ENCODE peak calls at places on chromosomes 2 and 18, in six cellular contexts. V is astrocyte of the spinal cord; B is HCT116; P is foreskin fibroblast; S is testis; I is CD8-positive, alpha-beta T cell. M is an unnamed sample.

GRCh38 chr2:205496777-205497176 is 185.5 kb upstream of the NRP2 start:
- DNase-seq in V (peak), I (no peak), P (peak), B (no peak), S (no peak), M (peak)

GRCh38 chr18:70503060-70503459 is 214.2 kb downstream of the SOCS6 start:
- DNase-seq in S (no peak), P (no peak), B (no peak), V (no peak), I (no peak), M (no peak)

GRCh38 chr2:107808986-107809385 is 17.7 kb upstream of the RGPD4 start:
- DNase-seq in P (no peak), S (no peak), B (no peak), I (no peak), V (peak), M (no peak)

GRCh38 chr2:226031078-226031937 is 631.8 kb downstream of the NYAP2 start:
- DNase-seq in I (no peak), B (peak), P (peak), V (peak), S (peak), M (peak)

GRCh38 chr2:95552911-95553310 is 38.9 kb upstream of the TRIM43 start:
- DNase-seq in V (peak), B (no peak), P (peak), S (no peak), I (no peak), M (no peak)

GRCh38 chr18:23215294-23215693 is 80.0 kb downstream of the CABLES1 start:
- DNase-seq in V (no peak), B (no peak), S (no peak), I (no peak), P (no peak), M (no peak)

GRCh38 chr2:138979131-138979530 is 198.9 kb upstream of the NXPH2 start:
- DNase-seq in B (no peak), V (no peak), P (no peak), S (no peak), I (no peak), M (no peak)

GRCh38 chr2:1772868-1773267 is 28.6 kb upstream of the PXDN start:
- DNase-seq in V (no peak), S (no peak), B (no peak), P (no peak), I (no peak), M (no peak)

DNA sequence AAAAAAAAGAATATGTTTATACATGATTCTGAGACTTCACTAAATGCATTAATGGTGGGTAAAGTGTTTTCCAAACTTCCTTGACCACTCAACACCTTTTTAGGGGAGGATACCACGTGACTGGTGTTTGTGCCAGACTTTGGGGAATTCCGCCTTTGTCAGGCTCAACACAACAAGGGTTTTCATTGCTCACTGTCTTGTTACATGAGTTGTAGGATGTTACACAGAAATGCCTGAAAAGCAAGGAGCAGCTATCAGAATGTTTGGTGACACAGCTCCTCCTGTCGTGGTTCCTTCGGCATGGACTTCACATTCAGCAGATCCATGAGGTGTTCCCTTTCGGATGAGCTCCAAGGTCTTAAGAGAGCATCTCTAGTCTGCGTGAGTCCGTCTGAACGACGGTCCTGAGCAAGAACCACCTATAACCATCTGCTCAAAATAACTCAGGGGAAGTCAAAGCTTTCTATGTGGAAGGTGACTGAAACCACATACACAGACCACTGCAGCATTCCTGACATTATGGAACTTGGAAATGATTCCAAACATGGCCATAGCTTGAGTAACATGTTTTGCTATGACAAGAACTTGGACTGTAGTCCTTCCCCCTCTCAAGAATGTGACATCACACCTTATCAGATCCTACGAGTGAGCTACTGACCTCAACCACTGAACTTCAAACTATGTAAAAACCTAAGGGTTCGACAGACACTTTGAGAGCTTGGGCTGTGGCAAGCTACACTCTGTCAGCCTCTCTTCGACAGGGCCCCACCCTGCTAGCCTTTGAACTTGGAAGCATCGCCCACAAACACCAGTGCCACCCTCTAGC is 57.5 kb downstream of the MCFD2 start:
- DNase-seq in S (no peak), V (peak), B (no peak), I (no peak), P (peak), M (peak)
- TF ChIP-seq CTCF in S (no peak), V (no peak), B (no peak), I (no peak), P (no peak), M (peak)

DNA sequence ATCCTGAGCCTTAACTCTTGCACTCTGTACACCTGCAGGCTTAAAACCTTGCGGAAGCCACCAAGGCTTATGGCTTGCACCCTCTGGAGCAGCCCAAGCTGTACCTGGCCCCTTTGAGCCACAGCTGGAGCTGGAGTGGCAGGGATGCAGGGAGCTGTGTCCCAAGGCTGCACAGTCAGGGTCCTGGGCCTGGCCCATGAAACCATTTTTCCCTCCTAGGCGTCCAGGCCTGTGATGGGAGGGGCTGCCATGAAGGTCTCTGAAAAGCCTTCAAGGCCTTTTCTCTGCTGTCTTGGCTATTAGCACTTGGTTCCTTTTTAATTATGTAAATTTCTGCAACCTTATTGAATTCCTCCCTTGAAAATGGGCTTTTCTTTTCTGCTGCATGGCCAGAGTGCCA is 56.4 kb downstream of the FAM124B start:
- DNase-seq in I (no peak), S (no peak), B (no peak), P (no peak), V (no peak), M (no peak)
- H3K4me3 ChIP-seq in I (no peak), S (no peak), B (no peak), P (no peak), V (no peak), M (no peak)

DNA sequence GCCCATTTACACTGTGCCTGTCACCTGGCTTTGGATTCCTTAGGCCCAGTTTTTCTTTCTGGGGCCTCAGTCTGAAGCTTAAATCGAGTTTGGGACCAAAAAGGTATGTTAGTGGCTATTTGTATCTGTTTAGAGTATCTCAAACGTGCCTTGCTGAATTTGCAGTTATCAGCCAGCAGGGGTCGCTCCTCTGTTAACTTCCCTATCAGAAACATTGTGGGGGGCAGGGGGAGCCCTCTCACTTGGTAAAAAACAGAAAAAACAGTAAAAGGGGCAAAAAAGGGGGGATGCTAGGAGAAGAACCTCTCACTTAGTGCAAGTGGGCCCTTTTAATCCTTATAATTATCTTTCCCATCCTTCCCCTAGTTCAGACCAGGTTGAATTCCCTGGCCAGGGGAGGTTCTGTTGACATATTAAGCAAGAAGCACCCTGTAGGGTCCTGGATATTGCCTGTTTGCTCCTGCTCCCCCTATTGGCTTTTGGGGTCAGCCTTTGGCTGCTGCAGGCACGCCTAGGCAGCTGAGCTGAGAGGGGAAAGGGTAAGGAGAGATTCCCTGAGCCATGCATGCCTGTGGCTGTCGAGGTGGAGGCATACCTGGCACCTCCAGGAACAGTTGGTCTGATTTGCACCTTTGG is 8.8 kb upstream of the IFIH1 start:
- DNase-seq in P (peak), B (no peak), I (no peak), V (no peak), S (peak), M (no peak)
- TF ChIP-seq CTCF in P (peak), B (peak), I (peak), V (peak), S (peak), M (peak)

GRCh38 chr2:53939656-53940055 is 31.1 kb downstream of the PSME4 start:
- DNase-seq in S (no peak), I (no peak), P (no peak), V (peak), B (no peak), M (no peak)
- H3K4me3 ChIP-seq in S (no peak), I (no peak), P (no peak), V (no peak), B (no peak), M (no peak)

DNA sequence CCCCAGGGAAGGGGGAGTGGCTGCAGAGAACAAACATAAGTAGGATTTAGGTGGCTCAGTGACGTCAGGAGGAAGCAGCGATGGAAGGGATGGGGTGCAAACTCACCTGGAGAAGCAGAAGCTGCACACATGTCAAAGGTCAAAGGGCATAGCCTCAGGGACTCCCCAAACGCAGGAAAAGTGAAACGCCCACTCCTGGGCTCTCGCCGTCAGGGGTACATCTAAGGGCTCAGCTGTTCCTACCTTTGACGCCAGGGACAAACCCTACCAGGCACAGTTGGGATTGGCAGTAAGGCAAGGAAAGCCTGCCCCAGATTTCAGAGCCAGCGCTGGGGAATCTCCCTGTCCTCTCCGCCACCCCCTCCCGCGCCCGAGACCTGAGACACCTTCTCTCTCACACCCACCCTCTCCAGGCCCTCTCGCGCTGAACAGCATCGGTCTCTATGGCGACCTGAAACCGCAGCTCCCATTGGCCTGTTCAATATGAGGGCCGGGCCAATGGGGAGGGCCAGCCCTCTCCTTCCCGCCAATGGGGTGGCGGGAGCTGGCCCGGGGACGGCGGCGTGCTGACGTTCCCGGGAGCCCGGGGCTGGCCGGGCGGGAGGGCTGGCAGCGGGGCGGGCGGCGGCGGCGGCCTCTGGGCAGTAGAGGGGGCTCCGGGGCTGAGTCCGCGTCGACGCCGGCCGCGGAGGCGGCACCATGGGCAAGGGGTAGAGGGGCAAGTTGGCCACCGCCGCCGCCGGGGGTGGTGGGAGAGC is at the start of the genes CCDC148 and PKP4:
- DNase-seq in V (peak), B (peak), S (peak), I (peak), P (peak), M (peak)
- TF ChIP-seq CTCF in V (peak), B (no peak), S (no peak), I (no peak), P (peak), M (no peak)

GRCh38 chr2:166411473-166412230 is 35.9 kb upstream of the SCN9A start:
- DNase-seq in S (no peak), B (peak), V (no peak), P (peak), I (no peak), M (no peak)
- H3K4me3 ChIP-seq in S (no peak), B (no peak), V (no peak), P (no peak), I (no peak), M (no peak)

DNA sequence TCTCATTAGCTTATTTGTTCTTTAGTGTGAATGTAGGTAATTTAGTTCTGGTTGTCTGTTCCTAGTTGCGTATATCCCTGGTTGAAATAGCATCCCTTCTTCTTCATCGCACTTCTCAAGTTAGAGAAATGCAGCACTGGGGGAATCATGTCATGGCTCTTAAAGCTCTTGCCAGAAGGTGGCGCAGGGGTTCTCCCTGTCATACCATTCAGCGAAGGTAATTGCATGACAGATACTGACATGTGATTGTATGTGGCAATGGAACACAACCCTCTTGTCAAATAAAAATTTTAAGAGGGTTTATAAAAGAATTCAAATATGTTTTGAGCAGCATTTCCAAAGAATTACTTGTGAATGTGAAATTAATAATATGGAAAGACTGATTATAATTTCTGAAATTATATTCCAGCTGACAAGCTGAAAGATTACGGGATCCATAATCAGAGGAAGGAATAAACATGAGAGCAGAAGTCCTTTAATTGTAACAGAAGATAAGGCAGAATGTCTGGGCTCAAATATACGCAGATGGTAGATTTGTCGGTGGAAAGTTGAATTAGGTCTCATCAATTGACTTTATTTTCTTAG is 411.7 kb downstream of the DSEL start:
- DNase-seq in P (peak), I (peak), B (no peak), V (peak), S (peak), M (peak)
- TF ChIP-seq CTCF in P (peak), I (peak), B (peak), V (peak), S (peak), M (peak)

GRCh38 chr2:229888031-229888430 is 33.8 kb downstream of the TRIP12 start:
- DNase-seq in S (no peak), I (no peak), B (no peak), P (no peak), V (no peak), M (no peak)
- H3K4me3 ChIP-seq in S (no peak), I (no peak), B (no peak), P (no peak), V (no peak), M (no peak)